ENCODE peak calls at places on chromosomes 13 and 19, in seven cellular contexts. N is DMS153; F is adrenal gland; A is CD8-positive, alpha-beta memory T cell; H is stomach; P is ascending aorta; W is HT1080. D is an unnamed sample.

GRCh38 chr19:47697863-47698609 is 15.2 kb upstream of the EHD2 start:
- DNase-seq in W (peak; percentile 88), N (peak; percentile 69), A (peak; percentile 36), F (peak; percentile 78), H (peak; percentile 79), P (peak; percentile 80), D (peak; percentile 81)

GRCh38 chr19:10286803-10287737 is at the start of gene ICAM4:
- DNase-seq in P (no peak), F (peak; percentile 80), W (no peak), A (no peak), H (peak; percentile 81), N (no peak), D (no peak)

GRCh38 chr13:84399320-84400085 is 517.2 kb upstream of the SLITRK1 start:
- DNase-seq in A (no peak), N (no peak), W (no peak), F (no peak), H (no peak), P (no peak), D (no peak)

GRCh38 chr19:16030964-16031871 is 45.1 kb upstream of the TPM4 start:
- DNase-seq in F (no peak), W (no peak), H (no peak), N (no peak), P (no peak), A (no peak), D (no peak)

GRCh38 chr19:39070888-39071287 is 13.3 kb upstream of the ACP7 start:
- DNase-seq in A (no peak), N (no peak), P (no peak), F (no peak), H (no peak), W (peak; percentile 34), D (no peak)

GRCh38 chr13:107211073-107211472 is 643.1 kb upstream of the ARGLU1 start:
- DNase-seq in A (no peak), W (peak; percentile 92), N (peak; percentile 99), P (peak; percentile 78), H (peak; percentile 80), F (peak; percentile 52), D (peak; percentile 79)

GRCh38 chr19:12628040-12629022 is 17.6 kb downstream of the ZNF791 start:
- DNase-seq in F (no peak), P (no peak), H (no peak), A (no peak), W (no peak), N (peak; percentile 3), D (no peak)

GRCh38 chr13:77184455-77184854 is 142.4 kb downstream of the MYCBP2 start:
- DNase-seq in A (no peak), N (no peak), F (no peak), H (no peak), W (peak; percentile 62), P (no peak), D (no peak)

GRCh38 chr19:3931041-3931440 is 1.8 kb upstream of the NMRK2 start:
- DNase-seq in N (no peak), A (no peak), F (no peak), P (no peak), H (peak; percentile 79), W (no peak), D (no peak)

GRCh38 chr19:39277598-39277997 is 9.4 kb downstream of the IFNL2 start:
- DNase-seq in P (no peak), N (no peak), H (no peak), W (peak; percentile 36), A (no peak), F (no peak), D (no peak)

GRCh38 chr13:108263961-108264360 is 5.6 kb upstream of the TNFSF13B start:
- DNase-seq in H (no peak), A (no peak), W (no peak), P (no peak), N (no peak), F (no peak), D (no peak)

GRCh38 chr13:23609414-23610186 is 39.4 kb downstream of the TNFRSF19 start:
- DNase-seq in H (no peak), A (no peak), W (no peak), N (peak; percentile 20), P (no peak), F (peak; percentile 48), D (no peak)

GRCh38 chr13:52899206-52899605 is 50.8 kb upstream of the PCDH8 start:
- DNase-seq in P (no peak), N (peak; percentile 63), W (no peak), H (no peak), F (no peak), A (no peak), D (no peak)

GRCh38 chr13:113929628-113930615 is 44.0 kb downstream of the C13orf46 start:
- DNase-seq in A (no peak), P (peak; percentile 65), W (no peak), N (no peak), F (peak; percentile 1), H (peak; percentile 21), D (peak; percentile 48)

GRCh38 chr13:51122868-51123267 is 11.8 kb upstream of the C13orf42 start:
- DNase-seq in P (no peak), F (no peak), H (no peak), W (no peak), N (no peak), A (no peak), D (no peak)

GRCh38 chr13:108328848-108329247 is 59.3 kb downstream of the TNFSF13B start:
- DNase-seq in F (no peak), H (no peak), N (peak; percentile 72), P (no peak), A (no peak), W (no peak), D (no peak)

GRCh38 chr19:15913384-15913783 is 15.5 kb upstream of the CYP4F2 start:
- DNase-seq in A (no peak), H (peak; percentile 13), W (no peak), N (no peak), P (no peak), F (no peak), D (no peak)

GRCh38 chr19:4594199-4594598 is 34.7 kb upstream of the SEMA6B start:
- DNase-seq in A (no peak), H (no peak), N (no peak), F (no peak), W (peak; percentile 17), P (no peak), D (no peak)

GRCh38 chr19:28426902-28427232 is 786.1 kb downstream of the UQCRFS1 start:
- DNase-seq in W (peak; percentile 85), A (no peak), N (no peak), P (no peak), H (no peak), F (no peak), D (no peak)

GRCh38 chr19:10538204-10538603 is 5.5 kb upstream of the ATG4D start:
- DNase-seq in W (no peak), N (no peak), A (no peak), F (no peak), H (no peak), P (no peak), D (no peak)

GRCh38 chr13:32254416-32254815 is 60.7 kb downstream of the ZAR1L start:
- DNase-seq in N (no peak), H (no peak), A (no peak), P (no peak), W (no peak), F (no peak), D (no peak)

GRCh38 chr13:26498524-26499208 is 58.8 kb upstream of the WASF3 start:
- DNase-seq in F (no peak), W (peak; percentile 20), N (peak; percentile 64), A (no peak), H (no peak), P (no peak), D (no peak)

GRCh38 chr13:86051134-86052103 is 252.2 kb upstream of the SLITRK6 start:
- DNase-seq in H (no peak), N (peak; percentile 72), F (no peak), A (no peak), P (no peak), W (peak; percentile 47), D (peak; percentile 48)

GRCh38 chr19:3687774-3688706 is 12.2 kb downstream of the PIP5K1C start:
- DNase-seq in F (no peak), W (no peak), P (no peak), N (peak; percentile 54), H (peak; percentile 67), A (peak; percentile 23), D (no peak)

GRCh38 chr19:1774999-1775772 is 21.9 kb downstream of the ONECUT3 start:
- DNase-seq in A (no peak), F (no peak), P (no peak), W (peak; percentile 71), N (no peak), H (no peak), D (no peak)

GRCh38 chr13:29550589-29550988 is 44.9 kb downstream of the SLC7A1 start:
- DNase-seq in F (no peak), N (no peak), W (no peak), A (no peak), H (no peak), P (no peak), D (no peak)

GRCh38 chr19:754530-754929 is 3.6 kb downstream of the MISP start:
- DNase-seq in F (no peak), A (no peak), H (no peak), W (no peak), N (no peak), P (no peak), D (no peak)

GRCh38 chr19:39320948-39321831 is 527 bp upstream of the LRFN1 start:
- DNase-seq in A (no peak), P (no peak), H (no peak), F (no peak), N (no peak), W (no peak), D (no peak)